ENCODE peak calls at places on chromosomes 12 and 14, in nine cellular contexts. F, L, E, J, I, U, Y, K and X are unnamed samples.
A peak's percentile ranks its signal among the peaks of the same experiment; 100 is the strongest.

GRCh38 chr12:46901464-46902205 is 75.8 kb upstream of the SLC38A4 start:
- DNase-seq in K (no peak), F (no peak), I (no peak), E (no peak), Y (no peak), L (no peak), J (no peak), U (no peak), X (no peak)

GRCh38 chr12:79409562-79409961 is 281.2 kb downstream of the PAWR start:
- DNase-seq in Y (peak; percentile 66), K (no peak), U (no peak), I (no peak), E (peak; percentile 70), L (no peak), J (no peak), F (no peak), X (no peak)

GRCh38 chr12:6563448-6564050 is 4.5 kb downstream of the NOP2 start:
- DNase-seq in L (peak; percentile 58), K (peak; percentile 15), J (peak; percentile 85), Y (no peak), F (peak; percentile 68), E (peak; percentile 65), I (peak; percentile 34), U (peak; percentile 43), X (peak; percentile 58)

GRCh38 chr14:62081012-62081612 is 318.9 kb downstream of the SNAPC1 start:
- DNase-seq in U (no peak), F (no peak), I (no peak), Y (no peak), E (no peak), L (no peak), J (no peak), K (no peak), X (no peak)

GRCh38 chr14:56471056-56471455 is 108.5 kb upstream of the TMEM260 start:
- DNase-seq in K (no peak), U (no peak), J (no peak), L (no peak), I (no peak), F (no peak), Y (no peak), E (no peak), X (no peak)

GRCh38 chr12:42609605-42610004 is 20.1 kb upstream of the PRICKLE1 start:
- DNase-seq in Y (no peak), F (no peak), L (no peak), K (no peak), J (no peak), E (peak; percentile 48), U (no peak), I (no peak), X (no peak)

GRCh38 chr14:103071544-103072251 is 12.3 kb upstream of the LBHD2 start:
- DNase-seq in F (no peak), I (no peak), E (peak; percentile 42), U (no peak), K (no peak), L (no peak), Y (no peak), J (no peak), X (no peak)

GRCh38 chr12:31234955-31235867 is 90.7 kb downstream of the SINHCAF start:
- DNase-seq in I (no peak), U (no peak), F (peak; percentile 59), K (peak; percentile 62), Y (no peak), E (peak; percentile 70), J (no peak), L (no peak), X (no peak)

GRCh38 chr12:84689638-84690037 is 223.0 kb downstream of the SLC6A15 start:
- DNase-seq in F (no peak), I (no peak), L (no peak), U (no peak), J (no peak), Y (no peak), E (no peak), K (no peak), X (no peak)

GRCh38 chr12:26768611-26769603 is 64.1 kb downstream of the ITPR2 start:
- DNase-seq in I (no peak), Y (no peak), J (no peak), F (no peak), E (no peak), L (no peak), K (peak; percentile 42), U (no peak), X (no peak)

GRCh38 chr12:59698599-59698998 is 102.8 kb downstream of the SLC16A7 start:
- DNase-seq in L (no peak), I (no peak), Y (no peak), U (no peak), F (no peak), E (peak; percentile 91), J (no peak), K (no peak), X (no peak)

GRCh38 chr14:32980887-32981501 is 42.3 kb downstream of the NPAS3 start:
- DNase-seq in L (no peak), E (no peak), Y (no peak), U (no peak), F (no peak), J (no peak), K (no peak), I (no peak), X (no peak)